ENCODE peak calls at places on chromosomes 4 and X, in six cellular contexts. O, G, N, E, S and T are unnamed samples.

GRCh38 chr4:185004562-185005208 is 13.6 kb upstream of the HELT start:
- DNase-seq in O (no peak), G (no peak), N (no peak), E (no peak), S (peak; percentile 55), T (peak; percentile 42)

GRCh38 chr4:144423930-144424329 is 222.0 kb upstream of the HHIP start:
- DNase-seq in O (no peak), G (no peak), N (no peak), E (no peak), S (no peak), T (no peak)

GRCh38 chr4:147465461-147465860 is 15.4 kb upstream of the EDNRA start:
- DNase-seq in O (no peak), G (no peak), N (no peak), E (no peak), S (no peak), T (no peak)

GRCh38 chrX:1754077-1754476 is 139.2 kb downstream of the ASMT start:
- DNase-seq in O (no peak), G (no peak), N (no peak), E (no peak), S (no peak), T (no peak)

GRCh38 chrX:19760841-19761512 is 126.4 kb downstream of the SH3KBP1 start:
- DNase-seq in O (no peak), G (no peak), N (no peak), E (no peak), S (no peak), T (no peak)

GRCh38 chrX:9646471-9647038 is 119.1 kb downstream of the GPR143 start:
- DNase-seq in O (no peak), G (no peak), N (no peak), E (no peak), S (no peak), T (no peak)

GRCh38 chr4:108355523-108356208 is 186.9 kb upstream of the LEF1 start:
- DNase-seq in O (no peak), G (no peak), N (no peak), E (no peak), S (no peak), T (no peak)

GRCh38 chr4:138175337-138175794 is 66.8 kb downstream of the SLC7A11 start:
- DNase-seq in O (no peak), G (no peak), N (no peak), E (peak; percentile 81), S (no peak), T (no peak)

GRCh38 chr4:183390374-183390773 is 54.1 kb upstream of the CDKN2AIP start:
- DNase-seq in O (no peak), G (no peak), N (no peak), E (no peak), S (peak; percentile 17), T (no peak)

GRCh38 chr4:8332891-8333331 is 63.4 kb downstream of the HTRA3 start:
- DNase-seq in O (no peak), G (no peak), N (no peak), E (no peak), S (peak; percentile 56), T (no peak)

GRCh38 chr4:86670739-86671138 is 76.6 kb downstream of the PTPN13 start:
- DNase-seq in O (no peak), G (no peak), N (no peak), E (no peak), S (no peak), T (no peak)

GRCh38 chrX:40152173-40152705 is 54.5 kb upstream of the BCOR start:
- DNase-seq in O (no peak), G (peak; percentile 25), N (no peak), E (no peak), S (peak; percentile 70), T (peak; percentile 75)

GRCh38 chrX:50889582-50889981 is 21.0 kb upstream of the BMP15 start:
- DNase-seq in O (no peak), G (no peak), N (no peak), E (no peak), S (no peak), T (no peak)

GRCh38 chr4:142840516-142841123 is 5.5 kb downstream of the INPP4B start:
- DNase-seq in O (no peak), G (no peak), N (no peak), E (peak; percentile 56), S (no peak), T (no peak)

GRCh38 chr4:162392938-162393337 is 229.1 kb upstream of the FSTL5 start:
- DNase-seq in O (no peak), G (no peak), N (no peak), E (no peak), S (no peak), T (no peak)

GRCh38 chrX:96140796-96141195 is 543.8 kb upstream of the DIAPH2 start:
- DNase-seq in O (no peak), G (no peak), N (no peak), E (no peak), S (no peak), T (no peak)

GRCh38 chr4:127224556-127224955 is 408.2 kb upstream of the INTU start:
- DNase-seq in O (no peak), G (no peak), N (no peak), E (no peak), S (no peak), T (no peak)

GRCh38 chr4:52925531-52925968 is 63.4 kb downstream of the RASL11B start:
- DNase-seq in O (no peak), G (no peak), N (no peak), E (peak; percentile 44), S (no peak), T (no peak)

GRCh38 chr4:183919173-183919572 is 14.1 kb downstream of the STOX2 start:
- DNase-seq in O (peak; percentile 65), G (no peak), N (no peak), E (no peak), S (no peak), T (peak; percentile 87)

GRCh38 chrX:11531226-11531625 is 134.5 kb downstream of the ARHGAP6 start:
- DNase-seq in O (no peak), G (no peak), N (no peak), E (peak; percentile 16), S (no peak), T (no peak)

GRCh38 chr4:88027611-88028608 is 20.5 kb downstream of the PKD2 start:
- DNase-seq in O (no peak), G (no peak), N (no peak), E (peak; percentile 40), S (no peak), T (no peak)

GRCh38 chrX:110228453-110228852 is 89.4 kb downstream of the AMMECR1 start:
- DNase-seq in O (no peak), G (no peak), N (no peak), E (no peak), S (no peak), T (no peak)

DNA sequence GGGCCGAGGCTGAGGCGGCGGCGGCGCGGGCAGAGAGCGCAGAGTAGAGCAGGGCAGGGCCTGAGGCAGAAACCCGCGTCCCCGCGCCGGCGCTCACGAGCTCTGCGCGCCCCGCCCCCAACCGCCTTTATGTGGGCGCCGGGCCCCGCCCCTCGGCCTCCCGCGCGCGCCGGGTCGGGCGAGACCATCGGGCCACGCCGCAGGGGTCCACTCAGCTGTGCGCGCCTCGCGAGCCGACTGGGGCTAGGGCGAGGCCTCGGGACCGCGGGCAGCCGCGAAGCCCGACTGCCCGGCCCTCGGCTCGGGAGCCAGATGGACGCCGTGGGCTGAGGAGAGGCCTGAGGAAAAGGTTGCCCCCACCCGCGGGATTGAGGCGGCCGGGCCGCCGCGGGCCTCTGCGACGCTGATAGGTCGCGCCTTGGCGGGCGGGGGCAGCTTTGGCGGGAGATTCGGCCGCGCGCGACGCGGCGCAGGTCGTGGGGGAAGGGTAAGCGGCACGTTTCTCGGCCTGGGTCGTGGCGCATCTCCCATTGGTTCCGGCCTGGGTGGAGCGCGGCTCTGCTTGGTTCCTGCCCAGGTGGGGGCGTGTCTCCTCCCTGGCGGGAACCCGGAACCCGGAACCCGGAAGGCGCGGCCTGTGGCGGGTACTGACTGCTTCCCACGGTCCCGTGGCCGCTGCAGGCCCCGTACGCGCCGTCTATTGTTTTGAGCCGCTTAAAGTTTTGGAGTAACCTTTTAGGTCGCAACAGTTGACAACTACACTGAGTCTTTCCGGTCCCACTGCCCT is at the start of gene SLBP:
- DNase-seq in O (peak; percentile 95), G (peak; percentile 98), N (peak; percentile 90), E (peak; percentile 97), S (peak; percentile 98), T (peak; percentile 98)
- H3K4me1 ChIP-seq in O (peaks cover 44% of the 10 kb centered on the region), G (peaks cover 34% of the 10 kb centered on the region), N (peaks cover 19% of the 10 kb centered on the region), E (peaks cover 27% of the 10 kb centered on the region), S (no peaks in the 10 kb centered on the region), T (peaks cover 9% of the 10 kb centered on the region)

GRCh38 chr4:48127231-48127881 is 6.7 kb downstream of the TXK start:
- DNase-seq in O (no peak), G (no peak), N (no peak), E (no peak), S (no peak), T (no peak)
- H3K27ac ChIP-seq in O (peak overlapping the region; percentile 39), G (peak overlapping the region; percentile 79), N (no peak overlapping the region), E (peak overlapping the region; percentile 38), S (peak overlapping the region; percentile 25), T (no peak overlapping the region)

GRCh38 chrX:71254092-71254941 is at the start of gene ZMYM3:
- DNase-seq in O (peak; percentile 88), G (peak; percentile 46), N (peak; percentile 11), E (peak; percentile 92), S (peak; percentile 92), T (peak; percentile 95)

GRCh38 chrX:71250856-71251255 is 3.1 kb downstream of the ZMYM3 start:
- DNase-seq in O (no peak), G (no peak), N (no peak), E (no peak), S (no peak), T (no peak)

GRCh38 chrX:71252221-71252620 is 1.7 kb downstream of the ZMYM3 start:
- DNase-seq in O (no peak), G (no peak), N (no peak), E (no peak), S (no peak), T (no peak)

GRCh38 chrX:71253253-71254091 is 468 bp downstream of the ZMYM3 start:
- DNase-seq in O (peak; percentile 29), G (peak; percentile 13), N (no peak), E (peak; percentile 60), S (no peak), T (peak; percentile 79)

GRCh38 chrX:71251456-71251973 is 2.4 kb downstream of the ZMYM3 start:
- DNase-seq in O (no peak), G (no peak), N (no peak), E (no peak), S (no peak), T (no peak)
- H3K4me1 ChIP-seq in O (peaks cover 9% of the 10 kb centered on the region), G (peaks cover 20% of the 10 kb centered on the region), N (no peaks in the 10 kb centered on the region), E (no peaks in the 10 kb centered on the region), S (no peaks in the 10 kb centered on the region), T (peaks cover 3% of the 10 kb centered on the region)

DNA sequence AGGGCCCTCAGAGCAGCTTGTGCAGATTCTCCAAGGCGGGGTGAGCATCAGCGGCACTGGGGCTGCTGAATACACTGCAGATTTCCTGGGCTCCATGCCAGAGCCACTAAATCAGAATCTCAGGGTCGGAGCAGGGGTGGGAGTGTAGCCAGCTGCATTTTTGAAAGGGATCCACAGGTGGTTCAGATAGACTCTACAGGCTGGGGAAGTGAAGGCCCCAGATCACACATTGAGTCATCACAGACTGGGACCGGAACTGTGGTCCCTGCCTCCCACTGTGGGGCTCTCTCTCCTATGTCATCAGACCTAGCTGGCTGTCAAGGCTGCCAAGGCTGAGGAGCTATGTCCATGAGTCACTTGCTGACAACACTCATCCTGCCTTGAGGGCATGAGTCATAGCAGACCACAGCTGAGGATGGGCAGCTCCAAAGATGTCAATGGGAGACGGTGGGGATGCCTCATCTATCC is 162.3 kb upstream of the MAMLD1 start:
- DNase-seq in O (no peak), G (no peak), N (no peak), E (peak; percentile 71), S (peak; percentile 88), T (no peak)
- H3K27ac ChIP-seq in O (no peak overlapping the region), G (no peak overlapping the region), N (no peak overlapping the region), E (peak overlapping the region; percentile 46), S (peak overlapping the region; percentile 33), T (no peak overlapping the region)